ENCODE peak calls at places on chromosomes 16 and 17, in four cellular contexts. E is kidney epithelial cell, S is ascending aorta, T is IMR-90. N is an unnamed sample.

GRCh38 chr17:43517615-43518386 is 28.3 kb downstream of the ETV4 start:
- DNase-seq in T (peak), E (no peak), S (no peak), N (peak)

GRCh38 chr17:37089998-37090397 is 141.2 kb downstream of the AATF start:
- DNase-seq in E (no peak), S (peak), T (no peak), N (no peak)

GRCh38 chr16:89319883-89320716 is 102.6 kb downstream of the ZNF778 start:
- DNase-seq in E (peak), T (peak), S (no peak), N (peak)

GRCh38 chr16:22427556-22427955 is 53.1 kb upstream of the CDR2 start:
- DNase-seq in S (no peak), E (no peak), T (no peak), N (no peak)

GRCh38 chr17:59746849-59747445 is 39.5 kb downstream of the VMP1 start:
- DNase-seq in E (no peak), S (no peak), T (peak), N (peak)

GRCh38 chr17:50055055-50055425 is 870 bp upstream of the ITGA3 start:
- DNase-seq in T (no peak), E (no peak), S (no peak), N (no peak)

GRCh38 chr17:39178516-39178915 is 12.6 kb upstream of the ARL5C start:
- DNase-seq in T (no peak), E (no peak), S (no peak), N (no peak)

GRCh38 chr17:63512388-63512787 is 10.8 kb upstream of the KCNH6 start:
- DNase-seq in E (no peak), S (no peak), T (no peak), N (no peak)

GRCh38 chr16:13780841-13781553 is 139.0 kb upstream of the ERCC4 start:
- DNase-seq in E (no peak), S (no peak), T (no peak), N (no peak)

GRCh38 chr16:73746554-73746953 is 550.1 kb upstream of the PSMD7 start:
- DNase-seq in E (no peak), T (no peak), S (no peak), N (no peak)

GRCh38 chr16:88405325-88406060 is 22.7 kb downstream of the ZNF469 start:
- DNase-seq in E (no peak), S (no peak), T (peak), N (peak)

GRCh38 chr16:56277040-56277439 is 85.8 kb downstream of the GNAO1 start:
- DNase-seq in T (no peak), S (no peak), E (no peak), N (no peak)

GRCh38 chr16:72501739-72502653 is 330.0 kb upstream of the PMFBP1 start:
- DNase-seq in E (peak), S (no peak), T (peak), N (peak)
- TF ChIP-seq CTCF in E (peak), S (peak), T (peak), N (peak)

GRCh38 chr17:55343900-55344513 is 77.6 kb downstream of the MMD start:
- DNase-seq in S (no peak), E (no peak), T (no peak), N (no peak)

GRCh38 chr17:55345132-55345531 is 76.5 kb downstream of the MMD start:
- DNase-seq in E (no peak), S (no peak), T (no peak), N (no peak)

GRCh38 chr17:55346658-55347057 is 75.0 kb downstream of the MMD start:
- DNase-seq in E (no peak), S (no peak), T (no peak), N (no peak)

GRCh38 chr17:55343114-55343513 is 78.4 kb downstream of the HLF start:
- DNase-seq in S (no peak), E (no peak), T (no peak), N (no peak)

DNA sequence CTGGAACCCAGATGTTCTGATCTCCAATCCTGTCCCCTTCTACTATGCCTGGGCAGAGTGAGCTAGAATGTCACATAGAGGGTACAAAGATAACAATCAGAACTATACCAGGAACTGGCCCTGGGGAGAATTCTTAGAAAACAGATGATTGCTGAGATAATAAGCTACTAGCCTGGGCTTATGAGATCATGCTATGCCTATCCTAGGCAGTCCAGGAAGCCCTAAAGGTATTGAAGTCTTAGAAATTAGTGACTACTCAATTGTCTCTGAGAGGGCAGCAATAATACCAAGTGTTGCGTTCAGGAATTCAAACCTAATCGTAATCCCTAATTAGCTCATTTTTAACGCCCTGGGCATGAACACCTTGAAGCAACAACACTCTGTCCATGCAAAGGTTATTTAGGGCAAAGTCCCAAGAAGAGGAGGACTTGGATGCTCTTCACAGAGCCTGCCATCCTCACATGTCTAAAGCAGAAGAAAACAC is 77.1 kb downstream of the MMD start:
- DNase-seq in E (no peak), T (no peak), S (no peak), N (no peak)
- H3K4me3 ChIP-seq in E (no peak), T (no peak), S (no peak), N (no peak)

GRCh38 chr16:64122177-64122576 is 999.7 kb downstream of the CDH11 start:
- DNase-seq in S (no peak), E (no peak), T (no peak), N (peak)
- TF ChIP-seq CTCF in S (no peak), E (no peak), T (no peak), N (no peak)

GRCh38 chr16:85082553-85083050 is 29.7 kb downstream of the CIBAR2 start:
- DNase-seq in T (no peak), S (no peak), E (no peak), N (no peak)
- H3K4me3 ChIP-seq in T (no peak), S (no peak), E (no peak), N (no peak)

GRCh38 chr17:3502466-3502865 is 26.7 kb downstream of the ASPA start:
- DNase-seq in S (no peak), E (no peak), T (no peak), N (no peak)
- TF ChIP-seq CTCF in S (no peak), E (no peak), T (no peak), N (no peak)

GRCh38 chr16:9362050-9362449 is 270.6 kb downstream of the HAPSTR1 start:
- DNase-seq in T (no peak), S (no peak), E (no peak), N (no peak)

GRCh38 chr16:9363520-9363919 is 272.1 kb downstream of the HAPSTR1 start:
- DNase-seq in E (no peak), T (no peak), S (no peak), N (no peak)

GRCh38 chr16:9360075-9360474 is 268.6 kb downstream of the HAPSTR1 start:
- DNase-seq in S (no peak), T (no peak), E (no peak), N (no peak)

GRCh38 chr16:9351841-9352434 is 260.5 kb downstream of the HAPSTR1 start:
- DNase-seq in E (no peak), S (no peak), T (no peak), N (no peak)

GRCh38 chr16:9357829-9358228 is 266.4 kb downstream of the HAPSTR1 start:
- DNase-seq in T (no peak), S (no peak), E (no peak), N (no peak)
- H3K4me3 ChIP-seq in T (no peak), S (no peak), E (no peak), N (no peak)